ENCODE peak calls at places on chromosomes 4 and X, in six cellular contexts. One of them, this sample, is unnamed.

GRCh38 chr4:159725571-159725970 is 622.7 kb downstream of the RAPGEF2 start:
- DNase-seq in epithelial cell of prostate: no peak
- DNase-seq in NCI-H2227 treated with DMSO at 0.1 percent for 48 hours: no peak
- DNase-seq in fibroblast of the conjunctiva: no peak
- DNase-seq in CD4-positive, alpha-beta T cell: no peak
- DNase-seq in suprapubic skin: no peak
- DNase-seq in this sample: no peak

GRCh38 chrX:131821945-131822622 is 201.0 kb upstream of the STK26 start:
- DNase-seq in CD4-positive, alpha-beta T cell: peak; percentile 80
- DNase-seq in fibroblast of the conjunctiva: peak; percentile 82
- DNase-seq in suprapubic skin: no peak
- DNase-seq in NCI-H2227 treated with DMSO at 0.1 percent for 48 hours: no peak
- DNase-seq in epithelial cell of prostate: no peak
- DNase-seq in this sample: peak; percentile 75

GRCh38 chr4:179595671-179596410 is 2153.6 kb upstream of the AGA start:
- DNase-seq in suprapubic skin: no peak
- DNase-seq in CD4-positive, alpha-beta T cell: no peak
- DNase-seq in epithelial cell of prostate: no peak
- DNase-seq in fibroblast of the conjunctiva: peak; percentile 4
- DNase-seq in NCI-H2227 treated with DMSO at 0.1 percent for 48 hours: no peak
- DNase-seq in this sample: no peak

GRCh38 chr4:185915271-185915670 is 103.3 kb upstream of the SORBS2 start:
- DNase-seq in suprapubic skin: no peak
- DNase-seq in NCI-H2227 treated with DMSO at 0.1 percent for 48 hours: no peak
- DNase-seq in epithelial cell of prostate: no peak
- DNase-seq in fibroblast of the conjunctiva: no peak
- DNase-seq in CD4-positive, alpha-beta T cell: no peak
- DNase-seq in this sample: no peak

GRCh38 chr4:186765673-186766546 is 42.3 kb upstream of the FAT1 start:
- DNase-seq in NCI-H2227 treated with DMSO at 0.1 percent for 48 hours: no peak
- DNase-seq in fibroblast of the conjunctiva: no peak
- DNase-seq in CD4-positive, alpha-beta T cell: no peak
- DNase-seq in suprapubic skin: no peak
- DNase-seq in epithelial cell of prostate: no peak
- DNase-seq in this sample: no peak

GRCh38 chr4:43132010-43132582 is 239.6 kb downstream of the GRXCR1 start:
- DNase-seq in CD4-positive, alpha-beta T cell: no peak
- DNase-seq in suprapubic skin: no peak
- DNase-seq in epithelial cell of prostate: no peak
- DNase-seq in fibroblast of the conjunctiva: peak; percentile 31
- DNase-seq in NCI-H2227 treated with DMSO at 0.1 percent for 48 hours: no peak
- DNase-seq in this sample: peak; percentile 10

GRCh38 chr4:41178372-41179085 is 35.8 kb downstream of the APBB2 start:
- DNase-seq in fibroblast of the conjunctiva: peak; percentile 93
- DNase-seq in epithelial cell of prostate: no peak
- DNase-seq in CD4-positive, alpha-beta T cell: no peak
- DNase-seq in suprapubic skin: no peak
- DNase-seq in NCI-H2227 treated with DMSO at 0.1 percent for 48 hours: no peak
- DNase-seq in this sample: no peak

GRCh38 chr4:75741027-75741426 is 16.6 kb downstream of the USO1 start:
- DNase-seq in fibroblast of the conjunctiva: no peak
- DNase-seq in epithelial cell of prostate: no peak
- DNase-seq in suprapubic skin: no peak
- DNase-seq in CD4-positive, alpha-beta T cell: no peak
- DNase-seq in NCI-H2227 treated with DMSO at 0.1 percent for 48 hours: no peak
- DNase-seq in this sample: no peak

GRCh38 chr4:96472103-96472867 is 632.4 kb downstream of the PDHA2 start:
- DNase-seq in epithelial cell of prostate: no peak
- DNase-seq in CD4-positive, alpha-beta T cell: no peak
- DNase-seq in fibroblast of the conjunctiva: no peak
- DNase-seq in NCI-H2227 treated with DMSO at 0.1 percent for 48 hours: no peak
- DNase-seq in suprapubic skin: no peak
- DNase-seq in this sample: no peak

GRCh38 chrX:102934624-102935023 is 2.4 kb upstream of the RAB40AL start:
- DNase-seq in epithelial cell of prostate: no peak
- DNase-seq in fibroblast of the conjunctiva: no peak
- DNase-seq in NCI-H2227 treated with DMSO at 0.1 percent for 48 hours: peak; percentile 19
- DNase-seq in CD4-positive, alpha-beta T cell: peak; percentile 11
- DNase-seq in suprapubic skin: no peak
- DNase-seq in this sample: no peak

GRCh38 chrX:76109654-76110053 is 63.2 kb upstream of the PBDC1 start:
- DNase-seq in epithelial cell of prostate: no peak
- DNase-seq in CD4-positive, alpha-beta T cell: no peak
- DNase-seq in suprapubic skin: no peak
- DNase-seq in fibroblast of the conjunctiva: no peak
- DNase-seq in NCI-H2227 treated with DMSO at 0.1 percent for 48 hours: no peak
- DNase-seq in this sample: no peak